ENCODE peak calls at places on chromosome 10, in four cellular contexts. J is nucleus accumbens, H is PC-9, R is RWPE1. E is an unnamed sample.

GRCh38 chr10:69359089-69360025 is 57.4 kb downstream of the TACR2 start:
- DNase-seq in J (no peak), H (no peak), R (no peak), E (no peak)

GRCh38 chr10:83917519-83918506 is 221.5 kb upstream of the GHITM start:
- DNase-seq in J (no peak), H (no peak), R (no peak), E (peak)

GRCh38 chr10:132165416-132165980 is 21.2 kb upstream of the DPYSL4 start:
- DNase-seq in J (no peak), H (no peak), R (no peak), E (no peak)

GRCh38 chr10:105952153-105952552 is 1212.4 kb downstream of the SORCS1 start:
- DNase-seq in J (no peak), H (no peak), R (peak), E (no peak)

GRCh38 chr10:47441973-47442750 is 41.8 kb downstream of the ANXA8 start:
- DNase-seq in J (no peak), H (no peak), R (no peak), E (no peak)

GRCh38 chr10:76115131-76115470 is 683.7 kb downstream of the LRMDA start:
- DNase-seq in J (no peak), H (no peak), R (no peak), E (no peak)

GRCh38 chr10:65611592-65611991 is 1314.2 kb upstream of the LRRTM3 start:
- DNase-seq in J (no peak), H (no peak), R (no peak), E (no peak)

GRCh38 chr10:82378146-82378545 is 503.2 kb downstream of the NRG3 start:
- DNase-seq in J (no peak), H (no peak), R (no peak), E (no peak)

GRCh38 chr10:23897864-23898263 is 311.1 kb upstream of the KIAA1217 start:
- DNase-seq in J (no peak), H (no peak), R (no peak), E (no peak)

GRCh38 chr10:71276873-71277272 is 42.2 kb upstream of the SLC29A3 start:
- DNase-seq in J (no peak), H (no peak), R (no peak), E (no peak)

GRCh38 chr10:34206078-34206477 is 609.0 kb downstream of the PARD3 start:
- DNase-seq in J (no peak), H (no peak), R (no peak), E (no peak)

GRCh38 chr10:124995605-124996004 is 53.7 kb downstream of the ZRANB1 start:
- DNase-seq in J (no peak), H (no peak), R (no peak), E (no peak)

GRCh38 chr10:77943086-77943901 is 16.7 kb upstream of the DLG5 start:
- DNase-seq in J (no peak), H (peak), R (peak), E (no peak)

GRCh38 chr10:1309237-1309968 is 253.2 kb downstream of the WDR37 start:
- DNase-seq in J (no peak), H (no peak), R (no peak), E (no peak)

E was measured in C1 segment of cervical spinal cord.